ENCODE peak calls at places on chromosomes 1 and 21, in four cellular contexts. Z, K, G and M are unnamed samples.

GRCh38 chr21:45910155-45910547 is 71.4 kb upstream of the COL6A1 start:
- DNase-seq in G (no peak), K (no peak), Z (no peak), M (no peak)

GRCh38 chr1:230309646-230310177 is 116.4 kb downstream of the PGBD5 start:
- DNase-seq in Z (no peak), G (no peak), K (no peak), M (no peak)

GRCh38 chr1:64073705-64074104 is 129.7 kb upstream of the UBE2U start:
- DNase-seq in G (no peak), K (peak; percentile 46), Z (no peak), M (no peak)

GRCh38 chr1:104380003-104380402 is 630.3 kb downstream of the AMY1C start:
- DNase-seq in Z (no peak), K (no peak), G (no peak), M (no peak)

GRCh38 chr21:43362928-43363314 is 64.0 kb downstream of the SIK1 start:
- DNase-seq in Z (no peak), G (no peak), K (no peak), M (no peak)

GRCh38 chr1:64155285-64155684 is 48.1 kb upstream of the UBE2U start:
- DNase-seq in Z (no peak), K (no peak), G (no peak), M (no peak)

GRCh38 chr1:29043270-29043971 is 80.3 kb downstream of the TMEM200B start:
- DNase-seq in K (no peak), G (no peak), Z (no peak), M (no peak)

GRCh38 chr1:19863804-19864203 is 18.4 kb upstream of the OTUD3 start:
- DNase-seq in K (no peak), Z (no peak), G (no peak), M (no peak)

GRCh38 chr1:182032251-182032650 is 29.3 kb downstream of the ZNF648 start:
- DNase-seq in Z (no peak), G (no peak), K (no peak), M (no peak)

GRCh38 chr1:221874285-221875003 is 132.6 kb upstream of the DUSP10 start:
- DNase-seq in K (no peak), Z (no peak), G (no peak), M (no peak)

GRCh38 chr1:165686971-165687433 is 11.4 kb downstream of the ALDH9A1 start:
- DNase-seq in G (no peak), Z (no peak), K (no peak), M (no peak)

GRCh38 chr1:238951809-238952208 is 434.6 kb upstream of the CHRM3 start:
- DNase-seq in Z (no peak), K (no peak), G (no peak), M (no peak)

GRCh38 chr1:241115784-241116183 is 241.2 kb downstream of the RGS7 start:
- DNase-seq in G (no peak), Z (no peak), K (no peak), M (no peak)

GRCh38 chr1:43509740-43510375 is 20.8 kb upstream of the PTPRF start:
- DNase-seq in G (no peak), Z (no peak), K (no peak), M (no peak)

GRCh38 chr1:15411593-15412487 is 2.2 kb downstream of the EFHD2 start:
- DNase-seq in K (peak; percentile 83), Z (no peak), G (no peak), M (no peak)

GRCh38 chr1:162200096-162200847 is 130.8 kb downstream of the NOS1AP start:
- DNase-seq in K (no peak), Z (no peak), G (no peak), M (no peak)

GRCh38 chr1:177164380-177165068 is at the start of gene ASTN1:
- DNase-seq in K (no peak), G (no peak), Z (no peak), M (no peak)

GRCh38 chr21:46546799-46547198 is 58.1 kb downstream of the S100B start:
- DNase-seq in K (no peak), G (no peak), Z (no peak), M (no peak)

GRCh38 chr1:4960782-4961475 is 306.5 kb downstream of the AJAP1 start:
- DNase-seq in K (no peak), Z (no peak), G (no peak), M (no peak)

GRCh38 chr1:29426701-29427279 is 190.5 kb downstream of the PTPRU start:
- DNase-seq in K (peak; percentile 64), G (no peak), Z (peak; percentile 77), M (peak; percentile 87)

GRCh38 chr21:43879348-43880110 is 14.5 kb downstream of the AGPAT3 start:
- DNase-seq in Z (no peak), G (no peak), K (no peak), M (no peak)

GRCh38 chr1:9361630-9362256 is 69.0 kb downstream of the SPSB1 start:
- DNase-seq in K (no peak), Z (no peak), G (no peak), M (no peak)

GRCh38 chr21:45525153-45525909 is 16.9 kb downstream of the SLC19A1 start:
- DNase-seq in Z (no peak), K (peak; percentile 87), G (peak; percentile 14), M (no peak)

GRCh38 chr21:27168084-27168483 is 201.2 kb upstream of the ADAMTS5 start:
- DNase-seq in K (no peak), Z (no peak), G (no peak), M (no peak)

GRCh38 chr1:219500327-219500897 is 112.5 kb downstream of the ZC3H11B start:
- DNase-seq in K (no peak), G (no peak), Z (no peak), M (no peak)

GRCh38 chr21:27112186-27112585 is 145.3 kb upstream of the ADAMTS5 start:
- DNase-seq in G (no peak), Z (no peak), K (no peak), M (no peak)

GRCh38 chr1:147213271-147213670 is 11.9 kb downstream of the FMO5 start:
- DNase-seq in K (no peak), Z (no peak), G (no peak), M (no peak)

GRCh38 chr1:194534784-194535183 is 1348.4 kb upstream of the B3GALT2 start:
- DNase-seq in K (no peak), G (no peak), Z (no peak), M (no peak)

GRCh38 chr1:34101151-34101550 is 63.9 kb downstream of the CSMD2 start:
- DNase-seq in K (no peak), G (no peak), Z (no peak), M (no peak)

GRCh38 chr1:177983824-177984528 is 14.1 kb upstream of the SEC16B start:
- DNase-seq in G (peak; percentile 70), Z (no peak), K (peak; percentile 41), M (peak; percentile 53)

GRCh38 chr1:55870076-55870475 is 654.9 kb upstream of the USP24 start:
- DNase-seq in G (no peak), K (no peak), Z (no peak), M (no peak)

GRCh38 chr1:36150296-36151132 is 1.2 kb upstream of the TRAPPC3 start:
- DNase-seq in Z (peak; percentile 83), K (peak; percentile 95), G (peak; percentile 89), M (peak; percentile 56)

GRCh38 chr1:70084314-70084915 is 121.0 kb downstream of the LRRC40 start:
- DNase-seq in Z (no peak), G (no peak), K (no peak), M (no peak)

GRCh38 chr21:15560383-15561056 is 169.3 kb upstream of the USP25 start:
- DNase-seq in Z (no peak), K (no peak), G (no peak), M (no peak)

GRCh38 chr1:149936992-149937705 is 470 bp upstream of the MTMR11 start:
- DNase-seq in G (no peak), Z (peak; percentile 18), K (no peak), M (peak; percentile 74)

GRCh38 chr1:160048335-160048734 is 16.5 kb upstream of the PIGM start:
- DNase-seq in Z (no peak), G (no peak), K (no peak), M (no peak)

GRCh38 chr1:6073480-6074053 is 27.9 kb downstream of the KCNAB2 start:
- DNase-seq in K (no peak), G (no peak), Z (no peak), M (no peak)

GRCh38 chr1:169546087-169546995 is 39.9 kb downstream of the F5 start:
- DNase-seq in K (no peak), G (peak; percentile 33), Z (peak; percentile 65), M (no peak)

GRCh38 chr1:92482665-92483441 is 3.9 kb downstream of the GFI1 start:
- DNase-seq in Z (peak; percentile 45), K (peak; percentile 43), G (no peak), M (no peak)